ENCODE peak calls at places on chromosomes 6 and 20, in seven cellular contexts. One of them, this sample, is unnamed.

GRCh38 chr6:154606457-154606856 is 96.0 kb upstream of the CNKSR3 start:
- DNase-seq in HCT116: no peak
- DNase-seq in ecto neural progenitor cell: no peak
- DNase-seq in pulmonary artery endothelial cell: no peak
- DNase-seq in head of caudate nucleus: no peak
- DNase-seq in GM04504: no peak
- DNase-seq in uterus: no peak
- DNase-seq in this sample: no peak

GRCh38 chr6:4017058-4017457 is 61.9 kb downstream of the FAM217A start:
- DNase-seq in HCT116: no peak
- DNase-seq in ecto neural progenitor cell: no peak
- DNase-seq in pulmonary artery endothelial cell: no peak
- DNase-seq in head of caudate nucleus: no peak
- DNase-seq in GM04504: no peak
- DNase-seq in uterus: no peak
- DNase-seq in this sample: no peak

GRCh38 chr6:140850438-140850837 is 1282.3 kb upstream of the GJE1 start:
- DNase-seq in HCT116: no peak
- DNase-seq in ecto neural progenitor cell: no peak
- DNase-seq in pulmonary artery endothelial cell: peak; percentile 4
- DNase-seq in head of caudate nucleus: no peak
- DNase-seq in GM04504: no peak
- DNase-seq in uterus: no peak
- DNase-seq in this sample: no peak

GRCh38 chr6:29845405-29846006 is 17.9 kb downstream of the HLA-G start:
- DNase-seq in HCT116: peak; percentile 84
- DNase-seq in ecto neural progenitor cell: no peak
- DNase-seq in pulmonary artery endothelial cell: no peak
- DNase-seq in head of caudate nucleus: peak; percentile 63
- DNase-seq in GM04504: no peak
- DNase-seq in uterus: no peak
- DNase-seq in this sample: no peak

GRCh38 chr6:86537311-86537861 is 399.9 kb upstream of the HTR1E start:
- DNase-seq in HCT116: no peak
- DNase-seq in ecto neural progenitor cell: no peak
- DNase-seq in pulmonary artery endothelial cell: no peak
- DNase-seq in head of caudate nucleus: peak; percentile 23
- DNase-seq in GM04504: no peak
- DNase-seq in uterus: no peak
- DNase-seq in this sample: no peak

GRCh38 chr6:169239181-169239580 is 14.5 kb downstream of the THBS2 start:
- DNase-seq in HCT116: no peak
- DNase-seq in ecto neural progenitor cell: no peak
- DNase-seq in pulmonary artery endothelial cell: no peak
- DNase-seq in head of caudate nucleus: no peak
- DNase-seq in GM04504: no peak
- DNase-seq in uterus: no peak
- DNase-seq in this sample: no peak

GRCh38 chr6:94323853-94324252 is 904.5 kb upstream of the EPHA7 start:
- DNase-seq in HCT116: no peak
- DNase-seq in ecto neural progenitor cell: no peak
- DNase-seq in pulmonary artery endothelial cell: no peak
- DNase-seq in head of caudate nucleus: no peak
- DNase-seq in GM04504: no peak
- DNase-seq in uterus: no peak
- DNase-seq in this sample: peak; percentile 3

GRCh38 chr6:143471822-143472221 is 21.2 kb downstream of the PEX3 start:
- DNase-seq in HCT116: no peak
- DNase-seq in ecto neural progenitor cell: no peak
- DNase-seq in pulmonary artery endothelial cell: no peak
- DNase-seq in head of caudate nucleus: no peak
- DNase-seq in GM04504: no peak
- DNase-seq in uterus: no peak
- DNase-seq in this sample: no peak

GRCh38 chr6:155290491-155290890 is 23.8 kb downstream of the TFB1M start:
- DNase-seq in HCT116: no peak
- DNase-seq in ecto neural progenitor cell: no peak
- DNase-seq in pulmonary artery endothelial cell: no peak
- DNase-seq in head of caudate nucleus: no peak
- DNase-seq in GM04504: no peak
- DNase-seq in uterus: no peak
- DNase-seq in this sample: no peak

GRCh38 chr6:133894795-133895401 is 6.0 kb downstream of the TCF21 start:
- DNase-seq in HCT116: no peak
- DNase-seq in ecto neural progenitor cell: no peak
- DNase-seq in pulmonary artery endothelial cell: no peak
- DNase-seq in head of caudate nucleus: no peak
- DNase-seq in GM04504: no peak
- DNase-seq in uterus: peak; percentile 50
- DNase-seq in this sample: no peak

GRCh38 chr6:117142145-117142544 is 123.2 kb upstream of the VGLL2 start:
- DNase-seq in HCT116: no peak
- DNase-seq in ecto neural progenitor cell: no peak
- DNase-seq in pulmonary artery endothelial cell: no peak
- DNase-seq in head of caudate nucleus: no peak
- DNase-seq in GM04504: no peak
- DNase-seq in uterus: no peak
- DNase-seq in this sample: no peak

GRCh38 chr20:17648306-17648646 is 33.8 kb downstream of the RRBP1 start:
- DNase-seq in HCT116: no peak
- DNase-seq in ecto neural progenitor cell: no peak
- DNase-seq in pulmonary artery endothelial cell: no peak
- DNase-seq in head of caudate nucleus: no peak
- DNase-seq in GM04504: no peak
- DNase-seq in uterus: no peak
- DNase-seq in this sample: no peak

GRCh38 chr6:139482184-139482751 is 107.8 kb upstream of the CITED2 start:
- DNase-seq in HCT116: no peak
- DNase-seq in ecto neural progenitor cell: no peak
- DNase-seq in pulmonary artery endothelial cell: no peak
- DNase-seq in head of caudate nucleus: no peak
- DNase-seq in GM04504: no peak
- DNase-seq in uterus: no peak
- DNase-seq in this sample: no peak

GRCh38 chr20:4812641-4813075 is 90.9 kb downstream of the PRND start:
- DNase-seq in HCT116: no peak
- DNase-seq in ecto neural progenitor cell: no peak
- DNase-seq in pulmonary artery endothelial cell: no peak
- DNase-seq in head of caudate nucleus: no peak
- DNase-seq in GM04504: no peak
- DNase-seq in uterus: no peak
- DNase-seq in this sample: peak; percentile 56

GRCh38 chr6:89985744-89986493 is 91.7 kb downstream of the GJA10 start:
- DNase-seq in HCT116: no peak
- DNase-seq in ecto neural progenitor cell: peak; percentile 58
- DNase-seq in pulmonary artery endothelial cell: no peak
- DNase-seq in head of caudate nucleus: peak; percentile 42
- DNase-seq in GM04504: peak; percentile 79
- DNase-seq in uterus: no peak
- DNase-seq in this sample: no peak

GRCh38 chr6:138572200-138572875 is 73.0 kb upstream of the NHSL1 start:
- DNase-seq in HCT116: no peak
- DNase-seq in ecto neural progenitor cell: peak; percentile 84
- DNase-seq in pulmonary artery endothelial cell: peak; percentile 60
- DNase-seq in head of caudate nucleus: no peak
- DNase-seq in GM04504: peak; percentile 62
- DNase-seq in uterus: peak; percentile 57
- DNase-seq in this sample: no peak

GRCh38 chr20:57655812-57656161 is 35.6 kb upstream of the ZBP1 start:
- DNase-seq in HCT116: no peak
- DNase-seq in ecto neural progenitor cell: peak; percentile 31
- DNase-seq in pulmonary artery endothelial cell: no peak
- DNase-seq in head of caudate nucleus: no peak
- DNase-seq in GM04504: no peak
- DNase-seq in uterus: peak; percentile 7
- DNase-seq in this sample: no peak

GRCh38 chr6:13669476-13669875 is 42.2 kb downstream of the RANBP9 start:
- DNase-seq in HCT116: no peak
- DNase-seq in ecto neural progenitor cell: no peak
- DNase-seq in pulmonary artery endothelial cell: no peak
- DNase-seq in head of caudate nucleus: no peak
- DNase-seq in GM04504: no peak
- DNase-seq in uterus: no peak
- DNase-seq in this sample: no peak

GRCh38 chr6:19597809-19598320 is 239.3 kb upstream of the ID4 start:
- DNase-seq in HCT116: no peak
- DNase-seq in ecto neural progenitor cell: no peak
- DNase-seq in pulmonary artery endothelial cell: no peak
- DNase-seq in head of caudate nucleus: no peak
- DNase-seq in GM04504: no peak
- DNase-seq in uterus: no peak
- DNase-seq in this sample: no peak

GRCh38 chr6:56752009-56752408 is 109.3 kb upstream of the DST start:
- DNase-seq in HCT116: no peak
- DNase-seq in ecto neural progenitor cell: no peak
- DNase-seq in pulmonary artery endothelial cell: no peak
- DNase-seq in head of caudate nucleus: no peak
- DNase-seq in GM04504: peak; percentile 35
- DNase-seq in uterus: no peak
- DNase-seq in this sample: no peak

GRCh38 chr6:48150701-48151100 is 39.7 kb upstream of the PTCHD4 start:
- DNase-seq in HCT116: no peak
- DNase-seq in ecto neural progenitor cell: no peak
- DNase-seq in pulmonary artery endothelial cell: no peak
- DNase-seq in head of caudate nucleus: no peak
- DNase-seq in GM04504: no peak
- DNase-seq in uterus: no peak
- DNase-seq in this sample: no peak

GRCh38 chr6:85015396-85015990 is 251.1 kb upstream of the TBX18 start:
- DNase-seq in HCT116: peak; percentile 63
- DNase-seq in ecto neural progenitor cell: peak; percentile 77
- DNase-seq in pulmonary artery endothelial cell: peak; percentile 63
- DNase-seq in head of caudate nucleus: no peak
- DNase-seq in GM04504: no peak
- DNase-seq in uterus: peak; percentile 34
- DNase-seq in this sample: peak; percentile 48

GRCh38 chr20:16025084-16025483 is 548.2 kb downstream of the KIF16B start:
- DNase-seq in HCT116: no peak
- DNase-seq in ecto neural progenitor cell: no peak
- DNase-seq in pulmonary artery endothelial cell: no peak
- DNase-seq in head of caudate nucleus: no peak
- DNase-seq in GM04504: no peak
- DNase-seq in uterus: no peak
- DNase-seq in this sample: no peak

GRCh38 chr6:157673596-157673995 is 149.4 kb upstream of the SNX9 start:
- DNase-seq in HCT116: no peak
- DNase-seq in ecto neural progenitor cell: no peak
- DNase-seq in pulmonary artery endothelial cell: no peak
- DNase-seq in head of caudate nucleus: no peak
- DNase-seq in GM04504: no peak
- DNase-seq in uterus: no peak
- DNase-seq in this sample: no peak

GRCh38 chr6:30143780-30144179 is 7.8 kb downstream of the TRIM40 start:
- DNase-seq in HCT116: no peak
- DNase-seq in ecto neural progenitor cell: no peak
- DNase-seq in pulmonary artery endothelial cell: no peak
- DNase-seq in head of caudate nucleus: no peak
- DNase-seq in GM04504: no peak
- DNase-seq in uterus: no peak
- DNase-seq in this sample: no peak

GRCh38 chr20:48682529-48683385 is 145.0 kb downstream of the PREX1 start:
- DNase-seq in HCT116: no peak
- DNase-seq in ecto neural progenitor cell: peak; percentile 74
- DNase-seq in pulmonary artery endothelial cell: peak; percentile 75
- DNase-seq in head of caudate nucleus: peak; percentile 64
- DNase-seq in GM04504: peak; percentile 96
- DNase-seq in uterus: peak; percentile 69
- DNase-seq in this sample: no peak

GRCh38 chr6:114342086-114342825 is 567 bp downstream of the HS3ST5 start:
- DNase-seq in HCT116: no peak
- DNase-seq in ecto neural progenitor cell: peak; percentile 69
- DNase-seq in pulmonary artery endothelial cell: no peak
- DNase-seq in head of caudate nucleus: peak; percentile 76
- DNase-seq in GM04504: no peak
- DNase-seq in uterus: no peak
- DNase-seq in this sample: no peak

This sample was measured in HL-60.